ENCODE peak calls at places on chromosomes 12 and 14, in five cellular contexts. One of them, this sample, is unnamed.

GRCh38 chr12:5565933-5566632 is 134.2 kb downstream of the NTF3 start:
- DNase-seq in IMR-90: peak
- DNase-seq in tibial nerve: no peak
- DNase-seq in right atrium auricular region: no peak
- DNase-seq in HFF-Myc: no peak
- DNase-seq in this sample: no peak

GRCh38 chr12:122350444-122350843 is 72.0 kb downstream of the CLIP1 start:
- DNase-seq in tibial nerve: no peak
- DNase-seq in IMR-90: peak
- DNase-seq in right atrium auricular region: no peak
- DNase-seq in HFF-Myc: no peak
- DNase-seq in this sample: no peak

GRCh38 chr14:98227000-98227726 is 1044.8 kb downstream of the BCL11B start:
- DNase-seq in tibial nerve: no peak
- DNase-seq in IMR-90: no peak
- DNase-seq in HFF-Myc: no peak
- DNase-seq in right atrium auricular region: no peak
- DNase-seq in this sample: no peak

GRCh38 chr14:102341566-102341965 is 21.1 kb downstream of the CINP start:
- DNase-seq in IMR-90: no peak
- DNase-seq in tibial nerve: no peak
- DNase-seq in right atrium auricular region: no peak
- DNase-seq in HFF-Myc: no peak
- DNase-seq in this sample: no peak

GRCh38 chr14:106518054-106518943 is 991.9 kb downstream of the TMEM121 start:
- DNase-seq in right atrium auricular region: no peak
- DNase-seq in HFF-Myc: no peak
- DNase-seq in IMR-90: no peak
- DNase-seq in tibial nerve: no peak
- DNase-seq in this sample: no peak

GRCh38 chr12:106780010-106780625 is 5.6 kb downstream of the RIC8B start:
- DNase-seq in right atrium auricular region: no peak
- DNase-seq in IMR-90: peak
- DNase-seq in HFF-Myc: peak
- DNase-seq in tibial nerve: no peak
- DNase-seq in this sample: no peak

GRCh38 chr12:118334939-118335567 is 37.7 kb downstream of the TAOK3 start:
- DNase-seq in right atrium auricular region: no peak
- DNase-seq in tibial nerve: no peak
- DNase-seq in IMR-90: no peak
- DNase-seq in HFF-Myc: no peak
- DNase-seq in this sample: no peak

GRCh38 chr12:121443193-121443829 is 43.4 kb downstream of the RNF34 start:
- DNase-seq in tibial nerve: peak
- DNase-seq in right atrium auricular region: peak
- DNase-seq in HFF-Myc: peak
- DNase-seq in IMR-90: peak
- DNase-seq in this sample: peak

GRCh38 chr14:74035556-74035955 is 16.4 kb downstream of the BBOF1 start:
- DNase-seq in HFF-Myc: no peak
- DNase-seq in IMR-90: peak
- DNase-seq in tibial nerve: no peak
- DNase-seq in right atrium auricular region: no peak
- DNase-seq in this sample: no peak

GRCh38 chr12:93378373-93379310 is 917 bp downstream of the NUDT4 start:
- DNase-seq in HFF-Myc: peak
- DNase-seq in right atrium auricular region: peak
- DNase-seq in IMR-90: peak
- DNase-seq in tibial nerve: no peak
- DNase-seq in this sample: no peak

GRCh38 chr12:51270067-51270846 is at the start of gene SMAGP:
- DNase-seq in tibial nerve: no peak
- DNase-seq in right atrium auricular region: peak
- DNase-seq in IMR-90: peak
- DNase-seq in HFF-Myc: no peak
- DNase-seq in this sample: no peak

GRCh38 chr12:42216737-42217136 is 21.3 kb downstream of the YAF2 start:
- DNase-seq in right atrium auricular region: no peak
- DNase-seq in HFF-Myc: no peak
- DNase-seq in tibial nerve: no peak
- DNase-seq in IMR-90: no peak
- DNase-seq in this sample: no peak

GRCh38 chr12:46964496-46965098 is 114.8 kb upstream of the PCED1B start:
- DNase-seq in IMR-90: peak
- DNase-seq in HFF-Myc: no peak
- DNase-seq in tibial nerve: no peak
- DNase-seq in right atrium auricular region: no peak
- DNase-seq in this sample: no peak

GRCh38 chr12:95072900-95073697 is at the start of gene NR2C1:
- DNase-seq in tibial nerve: peak
- DNase-seq in IMR-90: peak
- DNase-seq in right atrium auricular region: peak
- DNase-seq in HFF-Myc: peak
- DNase-seq in this sample: peak

GRCh38 chr12:66269757-66270383 is 32.4 kb upstream of the HELB start:
- DNase-seq in right atrium auricular region: no peak
- DNase-seq in tibial nerve: no peak
- DNase-seq in IMR-90: peak
- DNase-seq in HFF-Myc: peak
- DNase-seq in this sample: no peak

GRCh38 chr14:91140672-91141071 is 26.8 kb downstream of the DGLUCY start:
- DNase-seq in right atrium auricular region: no peak
- DNase-seq in tibial nerve: no peak
- DNase-seq in IMR-90: no peak
- DNase-seq in HFF-Myc: no peak
- DNase-seq in this sample: no peak

DNA sequence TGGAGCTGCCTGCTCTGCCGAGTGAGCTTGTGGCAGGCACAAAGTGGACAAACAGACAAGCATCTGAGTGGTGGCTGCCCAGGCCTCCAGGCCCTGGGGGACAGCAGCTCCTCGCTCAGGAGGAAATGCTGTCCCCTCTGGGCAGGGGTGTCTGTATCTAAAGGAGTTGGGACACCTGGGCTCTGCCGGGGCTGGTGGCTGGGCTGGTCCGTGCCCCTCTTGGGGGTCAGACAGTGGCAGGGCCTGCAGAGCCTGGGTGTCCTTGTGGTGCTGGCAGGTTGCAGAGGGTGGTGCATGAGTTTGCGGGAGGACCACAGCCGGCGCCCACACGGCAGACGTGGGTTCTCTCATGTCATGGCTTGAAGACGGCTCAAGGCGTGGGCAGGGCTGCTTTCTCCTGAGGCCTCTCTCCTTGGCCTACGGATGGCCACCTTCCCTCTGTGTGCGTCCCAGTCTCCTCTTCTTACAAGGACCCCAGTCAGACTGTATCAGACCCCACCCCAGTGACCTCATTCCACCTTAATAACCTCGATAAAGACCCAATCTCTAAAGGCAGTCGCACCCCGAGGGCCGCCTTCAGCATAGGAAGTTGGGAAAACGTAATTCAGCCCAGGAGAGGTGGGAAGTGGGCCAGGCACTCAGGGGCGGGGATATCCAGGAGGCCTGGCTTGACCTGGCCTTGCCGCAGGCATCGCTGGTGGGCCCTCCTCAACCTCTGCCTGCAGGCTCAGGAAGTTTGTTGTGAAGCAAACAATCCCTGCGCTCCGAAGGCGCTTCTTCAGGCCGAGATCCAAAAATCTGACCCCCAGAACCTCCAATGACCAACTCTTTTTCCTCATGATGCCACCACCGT is 110.0 kb downstream of the KIF26A start:
- DNase-seq in tibial nerve: no peak
- DNase-seq in IMR-90: no peak
- DNase-seq in HFF-Myc: no peak
- DNase-seq in right atrium auricular region: no peak
- DNase-seq in this sample: no peak
- TF ChIP-seq CTCF in tibial nerve: no peak
- TF ChIP-seq CTCF in IMR-90: no peak
- TF ChIP-seq CTCF in HFF-Myc: no peak
- TF ChIP-seq CTCF in right atrium auricular region: no peak
- TF ChIP-seq CTCF in this sample: no peak

GRCh38 chr14:43898709-43899108 is 608.4 kb downstream of the FSCB start:
- DNase-seq in right atrium auricular region: no peak
- DNase-seq in HFF-Myc: no peak
- DNase-seq in tibial nerve: no peak
- DNase-seq in IMR-90: no peak
- DNase-seq in this sample: no peak
- TF ChIP-seq CTCF in right atrium auricular region: no peak
- TF ChIP-seq CTCF in HFF-Myc: no peak
- TF ChIP-seq CTCF in tibial nerve: no peak
- TF ChIP-seq CTCF in IMR-90: no peak
- TF ChIP-seq CTCF in this sample: no peak

GRCh38 chr12:19692566-19692965 is 253.3 kb downstream of the AEBP2 start:
- DNase-seq in tibial nerve: no peak
- DNase-seq in IMR-90: no peak
- DNase-seq in HFF-Myc: no peak
- DNase-seq in right atrium auricular region: no peak
- DNase-seq in this sample: no peak
- TF ChIP-seq CTCF in tibial nerve: no peak
- TF ChIP-seq CTCF in IMR-90: no peak
- TF ChIP-seq CTCF in HFF-Myc: no peak
- TF ChIP-seq CTCF in right atrium auricular region: no peak
- TF ChIP-seq CTCF in this sample: no peak

GRCh38 chr14:23360496-23360895 is 4.5 kb downstream of the EFS start:
- DNase-seq in tibial nerve: no peak
- DNase-seq in HFF-Myc: no peak
- DNase-seq in IMR-90: no peak
- DNase-seq in right atrium auricular region: no peak
- DNase-seq in this sample: no peak
- TF ChIP-seq CTCF in tibial nerve: peak
- TF ChIP-seq CTCF in HFF-Myc: no peak
- TF ChIP-seq CTCF in IMR-90: peak
- TF ChIP-seq CTCF in right atrium auricular region: peak
- TF ChIP-seq CTCF in this sample: no peak

GRCh38 chr12:120367252-120367923 is 1.6 kb downstream of the MSI1 start:
- DNase-seq in HFF-Myc: no peak
- DNase-seq in tibial nerve: no peak
- DNase-seq in IMR-90: no peak
- DNase-seq in right atrium auricular region: no peak
- DNase-seq in this sample: no peak
- TF ChIP-seq CTCF in HFF-Myc: peak
- TF ChIP-seq CTCF in tibial nerve: no peak
- TF ChIP-seq CTCF in IMR-90: peak
- TF ChIP-seq CTCF in right atrium auricular region: peak
- TF ChIP-seq CTCF in this sample: no peak

DNA sequence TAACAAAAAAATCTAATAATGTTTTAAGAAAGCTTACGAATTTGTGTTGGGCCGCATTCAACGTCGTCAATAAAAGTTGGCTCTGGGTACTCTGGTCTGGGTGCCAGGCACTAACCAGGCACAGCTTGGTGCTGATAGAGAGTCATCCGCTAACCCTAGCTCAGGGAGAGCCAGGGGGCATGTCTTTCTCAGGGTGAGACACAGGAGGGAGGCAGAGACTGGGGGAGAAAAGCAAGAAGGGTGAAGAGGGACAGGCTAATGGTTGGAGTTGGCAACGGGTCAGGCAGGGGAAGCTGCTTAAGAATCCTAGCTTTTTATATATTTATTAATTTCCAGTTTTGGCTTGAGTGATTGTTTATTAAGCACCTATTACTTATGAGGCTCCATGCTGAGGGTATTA is 105.0 kb downstream of the CMKLR1 start:
- DNase-seq in IMR-90: no peak
- DNase-seq in tibial nerve: no peak
- DNase-seq in right atrium auricular region: no peak
- DNase-seq in HFF-Myc: no peak
- DNase-seq in this sample: no peak
- TF ChIP-seq CTCF in IMR-90: no peak
- TF ChIP-seq CTCF in tibial nerve: peak
- TF ChIP-seq CTCF in right atrium auricular region: peak
- TF ChIP-seq CTCF in HFF-Myc: no peak
- TF ChIP-seq CTCF in this sample: no peak

GRCh38 chr14:87065366-87065765 is 927.6 kb downstream of the GALC start:
- DNase-seq in tibial nerve: no peak
- DNase-seq in HFF-Myc: no peak
- DNase-seq in right atrium auricular region: no peak
- DNase-seq in IMR-90: no peak
- DNase-seq in this sample: no peak

GRCh38 chr14:87067597-87067996 is 925.4 kb downstream of the GALC start:
- DNase-seq in HFF-Myc: no peak
- DNase-seq in right atrium auricular region: no peak
- DNase-seq in tibial nerve: no peak
- DNase-seq in IMR-90: no peak
- DNase-seq in this sample: no peak

GRCh38 chr14:87067061-87067460 is 925.9 kb downstream of the GALC start:
- DNase-seq in right atrium auricular region: no peak
- DNase-seq in tibial nerve: no peak
- DNase-seq in HFF-Myc: no peak
- DNase-seq in IMR-90: no peak
- DNase-seq in this sample: no peak

GRCh38 chr14:87063181-87063580 is 929.8 kb downstream of the GALC start:
- DNase-seq in tibial nerve: no peak
- DNase-seq in IMR-90: no peak
- DNase-seq in HFF-Myc: no peak
- DNase-seq in right atrium auricular region: no peak
- DNase-seq in this sample: no peak

DNA sequence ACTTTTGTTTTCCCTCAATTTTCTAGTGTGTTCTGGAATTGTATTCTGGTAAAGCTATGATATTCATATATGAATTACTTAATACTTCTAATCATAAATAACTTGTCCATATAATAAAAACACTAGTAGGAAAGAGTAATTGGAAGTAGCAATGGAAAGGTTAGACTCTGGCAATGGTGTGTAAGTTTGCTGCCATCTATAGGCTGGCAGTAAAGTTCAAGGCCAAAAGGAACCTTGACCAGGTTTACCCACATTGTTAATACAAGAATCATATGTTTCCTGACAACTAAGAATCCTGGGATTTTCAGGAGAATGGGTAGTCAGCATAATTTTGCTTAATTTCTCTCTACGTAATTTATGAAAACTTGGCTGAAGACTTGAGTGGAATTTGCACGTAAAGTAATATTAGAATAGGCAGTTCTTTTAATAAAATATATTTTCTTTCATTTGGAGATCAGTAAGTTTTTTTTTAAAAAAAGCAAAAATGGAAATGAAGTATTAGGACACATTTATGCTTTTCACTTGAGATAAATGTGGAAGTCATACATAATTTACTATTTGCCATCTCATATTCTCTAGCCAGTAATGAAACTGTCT is 926.7 kb downstream of the GALC start:
- DNase-seq in tibial nerve: no peak
- DNase-seq in HFF-Myc: no peak
- DNase-seq in IMR-90: peak
- DNase-seq in right atrium auricular region: no peak
- DNase-seq in this sample: no peak
- TF ChIP-seq CTCF in tibial nerve: no peak
- TF ChIP-seq CTCF in HFF-Myc: peak
- TF ChIP-seq CTCF in IMR-90: peak
- TF ChIP-seq CTCF in right atrium auricular region: no peak
- TF ChIP-seq CTCF in this sample: no peak

This sample was measured in omental fat pad.